ENCODE peak calls at places on chromosomes 11 and 22, in five cellular contexts. One of them, this sample, is unnamed.
A peak's percentile ranks its signal among the peaks of the same experiment; 100 is the strongest.

GRCh38 chr22:46794067-46794466 is 31.6 kb downstream of the TBC1D22A start:
- DNase-seq in suprapubic skin: no peak
- DNase-seq in OCI-LY7: no peak
- DNase-seq in ovary: no peak
- DNase-seq in neural progenitor cell: no peak
- DNase-seq in this sample: no peak

GRCh38 chr11:107688322-107688918 is 23.4 kb downstream of the SLN start:
- DNase-seq in suprapubic skin: no peak
- DNase-seq in OCI-LY7: no peak
- DNase-seq in ovary: no peak
- DNase-seq in neural progenitor cell: no peak
- DNase-seq in this sample: no peak

GRCh38 chr11:30452114-30452513 is 129.2 kb downstream of the ARL14EP start:
- DNase-seq in suprapubic skin: no peak
- DNase-seq in OCI-LY7: no peak
- DNase-seq in ovary: no peak
- DNase-seq in neural progenitor cell: no peak
- DNase-seq in this sample: no peak

GRCh38 chr11:100663996-100664395 is 23.1 kb upstream of the ARHGAP42 start:
- DNase-seq in suprapubic skin: no peak
- DNase-seq in OCI-LY7: no peak
- DNase-seq in ovary: no peak
- DNase-seq in neural progenitor cell: no peak
- DNase-seq in this sample: no peak

GRCh38 chr22:50528682-50529415 is 963 bp downstream of the TYMP start:
- DNase-seq in suprapubic skin: no peak
- DNase-seq in OCI-LY7: peak; percentile 23
- DNase-seq in ovary: no peak
- DNase-seq in neural progenitor cell: no peak
- DNase-seq in this sample: no peak

GRCh38 chr11:95918720-95919119 is 5.2 kb downstream of the MTMR2 start:
- DNase-seq in suprapubic skin: no peak
- DNase-seq in OCI-LY7: no peak
- DNase-seq in ovary: no peak
- DNase-seq in neural progenitor cell: no peak
- DNase-seq in this sample: no peak

GRCh38 chr11:58628446-58628845 is 6.0 kb downstream of the CNTF start:
- DNase-seq in suprapubic skin: no peak
- DNase-seq in OCI-LY7: no peak
- DNase-seq in ovary: no peak
- DNase-seq in neural progenitor cell: peak; percentile 28
- DNase-seq in this sample: no peak

GRCh38 chr11:107623183-107623582 is 32.2 kb downstream of the ELMOD1 start:
- DNase-seq in suprapubic skin: no peak
- DNase-seq in OCI-LY7: no peak
- DNase-seq in ovary: no peak
- DNase-seq in neural progenitor cell: no peak
- DNase-seq in this sample: no peak

GRCh38 chr11:131099013-131099412 is 182.7 kb upstream of the SNX19 start:
- DNase-seq in suprapubic skin: no peak
- DNase-seq in OCI-LY7: no peak
- DNase-seq in ovary: no peak
- DNase-seq in neural progenitor cell: no peak
- DNase-seq in this sample: peak; percentile 35

GRCh38 chr11:130480166-130480565 is 31.7 kb downstream of the ADAMTS15 start:
- DNase-seq in suprapubic skin: no peak
- DNase-seq in OCI-LY7: no peak
- DNase-seq in ovary: no peak
- DNase-seq in neural progenitor cell: no peak
- DNase-seq in this sample: peak; percentile 19

GRCh38 chr11:34512810-34513673 is 552 bp downstream of the ELF5 start:
- DNase-seq in suprapubic skin: no peak
- DNase-seq in OCI-LY7: peak; percentile 52
- DNase-seq in ovary: no peak
- DNase-seq in neural progenitor cell: peak; percentile 84
- DNase-seq in this sample: no peak

GRCh38 chr22:47210686-47211085 is 448.2 kb downstream of the TBC1D22A start:
- DNase-seq in suprapubic skin: peak; percentile 10
- DNase-seq in OCI-LY7: no peak
- DNase-seq in ovary: no peak
- DNase-seq in neural progenitor cell: no peak
- DNase-seq in this sample: no peak

GRCh38 chr22:36587289-36588154 is 58.6 kb upstream of the EIF3D start:
- DNase-seq in suprapubic skin: no peak
- DNase-seq in OCI-LY7: no peak
- DNase-seq in ovary: no peak
- DNase-seq in neural progenitor cell: peak; percentile 44
- DNase-seq in this sample: peak; percentile 43

GRCh38 chr11:12777208-12777874 is 103.1 kb downstream of the TEAD1 start:
- DNase-seq in suprapubic skin: no peak
- DNase-seq in OCI-LY7: no peak
- DNase-seq in ovary: no peak
- DNase-seq in neural progenitor cell: no peak
- DNase-seq in this sample: peak; percentile 57

GRCh38 chr11:40387240-40387980 is 1072.0 kb downstream of the LRRC4C start:
- DNase-seq in suprapubic skin: no peak
- DNase-seq in OCI-LY7: no peak
- DNase-seq in ovary: no peak
- DNase-seq in neural progenitor cell: no peak
- DNase-seq in this sample: no peak

GRCh38 chr11:119062779-119063178 is 4.8 kb upstream of the VPS11 start:
- DNase-seq in suprapubic skin: no peak
- DNase-seq in OCI-LY7: no peak
- DNase-seq in ovary: peak; percentile 60
- DNase-seq in neural progenitor cell: no peak
- DNase-seq in this sample: no peak

GRCh38 chr11:95417832-95418231 is 186.8 kb upstream of the SESN3 start:
- DNase-seq in suprapubic skin: no peak
- DNase-seq in OCI-LY7: no peak
- DNase-seq in ovary: no peak
- DNase-seq in neural progenitor cell: no peak
- DNase-seq in this sample: no peak

GRCh38 chr11:16356057-16356750 is at the start of gene SOX6:
- DNase-seq in suprapubic skin: no peak
- DNase-seq in OCI-LY7: no peak
- DNase-seq in ovary: no peak
- DNase-seq in neural progenitor cell: peak; percentile 4
- DNase-seq in this sample: no peak

GRCh38 chr11:3737386-3737933 is 59.9 kb downstream of the NUP98 start:
- DNase-seq in suprapubic skin: no peak
- DNase-seq in OCI-LY7: no peak
- DNase-seq in ovary: no peak
- DNase-seq in neural progenitor cell: no peak
- DNase-seq in this sample: no peak

GRCh38 chr11:16289541-16289940 is 66.8 kb downstream of the SOX6 start:
- DNase-seq in suprapubic skin: no peak
- DNase-seq in OCI-LY7: no peak
- DNase-seq in ovary: no peak
- DNase-seq in neural progenitor cell: no peak
- DNase-seq in this sample: no peak

GRCh38 chr11:133835258-133836075 is 9.8 kb downstream of the SPATA19 start:
- DNase-seq in suprapubic skin: no peak
- DNase-seq in OCI-LY7: peak; percentile 31
- DNase-seq in ovary: no peak
- DNase-seq in neural progenitor cell: peak; percentile 82
- DNase-seq in this sample: no peak

GRCh38 chr11:134240592-134240991 is 12.6 kb downstream of the THYN1 start:
- DNase-seq in suprapubic skin: no peak
- DNase-seq in OCI-LY7: no peak
- DNase-seq in ovary: no peak
- DNase-seq in neural progenitor cell: no peak
- DNase-seq in this sample: no peak

GRCh38 chr11:106331163-106331562 is 253.7 kb downstream of the AASDHPPT start:
- DNase-seq in suprapubic skin: no peak
- DNase-seq in OCI-LY7: no peak
- DNase-seq in ovary: no peak
- DNase-seq in neural progenitor cell: no peak
- DNase-seq in this sample: no peak

GRCh38 chr11:95692526-95693270 is 96.9 kb downstream of the FAM76B start:
- DNase-seq in suprapubic skin: no peak
- DNase-seq in OCI-LY7: no peak
- DNase-seq in ovary: no peak
- DNase-seq in neural progenitor cell: no peak
- DNase-seq in this sample: no peak

GRCh38 chr22:43433451-43433850 is 21.6 kb downstream of the MPPED1 start:
- DNase-seq in suprapubic skin: peak; percentile 2
- DNase-seq in OCI-LY7: no peak
- DNase-seq in ovary: no peak
- DNase-seq in neural progenitor cell: no peak
- DNase-seq in this sample: no peak

GRCh38 chr22:39518996-39519680 is 1.2 kb upstream of the ATF4 start:
- DNase-seq in suprapubic skin: no peak
- DNase-seq in OCI-LY7: peak; percentile 34
- DNase-seq in ovary: no peak
- DNase-seq in neural progenitor cell: peak; percentile 60
- DNase-seq in this sample: no peak

GRCh38 chr11:44286268-44286880 is 23.6 kb downstream of the ALX4 start:
- DNase-seq in suprapubic skin: no peak
- DNase-seq in OCI-LY7: peak; percentile 57
- DNase-seq in ovary: no peak
- DNase-seq in neural progenitor cell: peak; percentile 82
- DNase-seq in this sample: no peak

GRCh38 chr22:46425011-46425410 is 89.5 kb downstream of the TRMU start:
- DNase-seq in suprapubic skin: no peak
- DNase-seq in OCI-LY7: no peak
- DNase-seq in ovary: no peak
- DNase-seq in neural progenitor cell: no peak
- DNase-seq in this sample: peak; percentile 85

GRCh38 chr11:57219021-57219627 is 17.9 kb downstream of the APLNR start:
- DNase-seq in suprapubic skin: no peak
- DNase-seq in OCI-LY7: no peak
- DNase-seq in ovary: no peak
- DNase-seq in neural progenitor cell: no peak
- DNase-seq in this sample: no peak

GRCh38 chr11:12179521-12179920 is 69.1 kb downstream of the MICAL2 start:
- DNase-seq in suprapubic skin: no peak
- DNase-seq in OCI-LY7: no peak
- DNase-seq in ovary: no peak
- DNase-seq in neural progenitor cell: no peak
- DNase-seq in this sample: no peak

DNA sequence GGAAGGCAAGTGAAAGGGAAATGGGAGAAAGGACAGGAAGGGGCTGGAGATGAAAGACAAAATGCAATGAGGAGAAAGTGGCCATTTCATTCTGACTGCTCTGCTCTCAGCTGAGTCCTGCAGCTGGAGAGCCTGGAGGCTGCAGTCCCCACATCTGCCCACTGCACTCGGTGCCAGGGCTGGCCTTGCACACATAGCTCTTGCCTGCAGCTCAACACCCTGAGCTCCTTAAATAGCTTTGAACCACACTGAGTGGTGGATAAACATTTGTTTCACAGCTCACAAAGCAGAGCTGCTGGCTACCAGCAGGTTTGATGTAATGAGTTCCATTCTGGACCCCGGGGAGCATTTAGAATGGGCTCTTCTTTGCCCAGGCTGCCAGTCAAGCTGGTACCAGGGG is 426.1 kb upstream of the CADM1 start:
- DNase-seq in suprapubic skin: no peak
- DNase-seq in OCI-LY7: peak; percentile 48
- DNase-seq in ovary: no peak
- DNase-seq in neural progenitor cell: no peak
- DNase-seq in this sample: no peak
- TF ChIP-seq CTCF in suprapubic skin: no peak
- TF ChIP-seq CTCF in OCI-LY7: no peak
- TF ChIP-seq CTCF in ovary: no peak
- TF ChIP-seq CTCF in neural progenitor cell: no peak
- TF ChIP-seq CTCF in this sample: no peak

GRCh38 chr11:47620836-47621378 is 21.5 kb downstream of the MTCH2 start:
- DNase-seq in suprapubic skin: no peak
- DNase-seq in OCI-LY7: no peak
- DNase-seq in ovary: no peak
- DNase-seq in neural progenitor cell: no peak
- DNase-seq in this sample: no peak

GRCh38 chr11:47631473-47631872 is 10.9 kb downstream of the MTCH2 start:
- DNase-seq in suprapubic skin: no peak
- DNase-seq in OCI-LY7: no peak
- DNase-seq in ovary: no peak
- DNase-seq in neural progenitor cell: no peak
- DNase-seq in this sample: no peak

DNA sequence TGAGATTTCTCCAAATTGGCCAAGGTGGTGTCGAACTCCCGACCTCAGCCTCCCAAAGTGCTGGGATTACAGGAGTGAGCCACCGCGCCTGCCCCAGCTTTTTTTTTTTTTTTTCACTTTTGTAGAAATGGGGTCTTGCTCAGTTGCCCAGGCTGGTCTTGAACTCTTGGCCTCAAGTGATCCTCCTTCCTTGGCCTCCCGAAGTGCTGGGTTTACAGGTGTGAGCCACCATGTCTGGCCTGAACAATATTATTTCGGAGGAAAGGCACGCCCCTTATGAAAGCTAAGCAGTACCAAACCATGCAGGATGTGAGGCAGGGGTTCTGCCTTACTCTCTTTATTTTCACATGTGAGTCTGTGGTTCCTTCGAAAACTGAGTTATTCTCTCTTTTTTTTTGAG is 16.1 kb downstream of the MTCH2 start:
- DNase-seq in suprapubic skin: no peak
- DNase-seq in OCI-LY7: no peak
- DNase-seq in ovary: no peak
- DNase-seq in neural progenitor cell: no peak
- DNase-seq in this sample: no peak
- H3K36me3 ChIP-seq in suprapubic skin: peaks cover 95% of the 10 kb centered on the region
- H3K36me3 ChIP-seq in OCI-LY7: peaks cover 91% of the 10 kb centered on the region
- H3K36me3 ChIP-seq in ovary: no peaks in the 10 kb centered on the region
- H3K36me3 ChIP-seq in neural progenitor cell: peaks cover 14% of the 10 kb centered on the region
- H3K36me3 ChIP-seq in this sample: peaks cover 19% of the 10 kb centered on the region

DNA sequence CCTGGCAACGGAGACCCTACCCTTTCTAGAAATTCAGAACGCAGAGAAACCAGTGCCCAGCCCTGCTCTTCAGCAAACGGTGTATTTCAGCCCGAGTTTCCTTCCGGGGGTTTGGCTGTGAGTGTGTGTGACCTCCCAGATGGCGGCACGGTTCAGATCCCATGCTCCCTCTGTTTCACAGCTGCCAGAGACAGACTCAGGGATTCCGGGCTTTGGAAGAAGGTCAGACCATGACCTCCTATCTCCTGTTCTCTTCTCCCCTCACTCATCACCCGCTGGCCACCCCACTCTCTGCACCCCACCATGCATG is 256.3 kb upstream of the CADM1 start:
- DNase-seq in suprapubic skin: no peak
- DNase-seq in OCI-LY7: no peak
- DNase-seq in ovary: no peak
- DNase-seq in neural progenitor cell: peak; percentile 43
- DNase-seq in this sample: no peak
- H3K4me3 ChIP-seq in suprapubic skin: peak overlapping the region; percentile 83
- H3K4me3 ChIP-seq in OCI-LY7: no peak overlapping the region
- H3K4me3 ChIP-seq in ovary: peak overlapping the region; percentile 51
- H3K4me3 ChIP-seq in neural progenitor cell: peak overlapping the region; percentile 58
- H3K4me3 ChIP-seq in this sample: peak overlapping the region; percentile 49

DNA sequence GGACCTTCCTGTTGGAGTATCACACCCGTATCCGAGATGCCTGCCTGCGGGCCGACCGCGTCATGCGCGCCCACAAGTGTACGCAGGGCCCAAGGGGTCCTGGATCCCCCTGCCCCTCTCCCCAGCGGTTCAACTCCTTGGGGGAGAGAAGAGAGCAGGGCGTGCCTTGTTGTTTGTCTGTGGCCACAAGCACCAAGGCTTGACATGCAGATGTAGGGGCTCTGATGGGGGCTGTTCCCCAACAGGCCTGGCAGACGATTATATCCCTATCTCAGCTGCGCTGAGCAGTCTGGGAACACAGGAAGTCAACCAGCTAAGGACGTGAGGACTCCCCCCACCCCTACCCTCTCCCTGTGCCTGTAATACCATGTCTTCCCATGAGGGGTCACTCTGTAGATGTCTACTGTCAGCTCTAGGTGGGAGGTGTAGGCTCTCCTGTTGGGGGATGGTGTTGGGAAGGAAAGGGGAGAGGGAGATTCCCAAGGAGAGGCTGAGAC is 6.8 kb downstream of the CFL1 start:
- DNase-seq in suprapubic skin: no peak
- DNase-seq in OCI-LY7: no peak
- DNase-seq in ovary: no peak
- DNase-seq in neural progenitor cell: peak; percentile 45
- DNase-seq in this sample: no peak
- TF ChIP-seq CTCF in suprapubic skin: no peak
- TF ChIP-seq CTCF in OCI-LY7: peak; percentile 78
- TF ChIP-seq CTCF in ovary: no peak
- TF ChIP-seq CTCF in neural progenitor cell: peak; percentile 51
- TF ChIP-seq CTCF in this sample: peak; percentile 56

This sample was measured in BJ.